ENCODE peak calls at places on chromosomes 7 and 10, in five cellular contexts. One of them, this sample, is unnamed. For H3K4me1 and H3K36me3, the result is how much of the 10 kb centered on the place peaks cover.

GRCh38 chr10:124998624-124999291 is 56.8 kb downstream of the ZRANB1 start:
- DNase-seq in cardiac muscle cell: no peak
- DNase-seq in endothelial cell of umbilical vein: no peak
- DNase-seq in psoas muscle: no peak
- DNase-seq in Panc1: no peak
- DNase-seq in this sample: no peak

GRCh38 chr10:6770846-6771245 is 190.8 kb upstream of the PRKCQ start:
- DNase-seq in cardiac muscle cell: no peak
- DNase-seq in endothelial cell of umbilical vein: no peak
- DNase-seq in psoas muscle: no peak
- DNase-seq in Panc1: no peak
- DNase-seq in this sample: peak

GRCh38 chr7:155263522-155264197 is 34.0 kb upstream of the INSIG1 start:
- DNase-seq in cardiac muscle cell: peak
- DNase-seq in endothelial cell of umbilical vein: no peak
- DNase-seq in psoas muscle: no peak
- DNase-seq in Panc1: no peak
- DNase-seq in this sample: no peak

GRCh38 chr7:131554880-131555516 is 1.4 kb downstream of the PODXL start:
- DNase-seq in cardiac muscle cell: no peak
- DNase-seq in endothelial cell of umbilical vein: no peak
- DNase-seq in psoas muscle: no peak
- DNase-seq in Panc1: no peak
- DNase-seq in this sample: no peak

GRCh38 chr7:1224093-1224702 is 8.5 kb upstream of the UNCX start:
- DNase-seq in cardiac muscle cell: no peak
- DNase-seq in endothelial cell of umbilical vein: no peak
- DNase-seq in psoas muscle: no peak
- DNase-seq in Panc1: no peak
- DNase-seq in this sample: no peak

GRCh38 chr10:93235686-93236085 is 162.0 kb downstream of the CYP26A1 start:
- DNase-seq in cardiac muscle cell: peak
- DNase-seq in endothelial cell of umbilical vein: no peak
- DNase-seq in psoas muscle: no peak
- DNase-seq in Panc1: no peak
- DNase-seq in this sample: peak

GRCh38 chr10:23063387-23064287 is 31.7 kb upstream of the MSRB2 start:
- DNase-seq in cardiac muscle cell: peak
- DNase-seq in endothelial cell of umbilical vein: no peak
- DNase-seq in psoas muscle: no peak
- DNase-seq in Panc1: no peak
- DNase-seq in this sample: peak

GRCh38 chr7:108078156-108078781 is 51.9 kb downstream of the LAMB4 start:
- DNase-seq in cardiac muscle cell: peak
- DNase-seq in endothelial cell of umbilical vein: peak
- DNase-seq in psoas muscle: no peak
- DNase-seq in Panc1: no peak
- DNase-seq in this sample: peak

GRCh38 chr10:104456817-104457657 is 103.4 kb downstream of the CFAP58 start:
- DNase-seq in cardiac muscle cell: no peak
- DNase-seq in endothelial cell of umbilical vein: no peak
- DNase-seq in psoas muscle: no peak
- DNase-seq in Panc1: no peak
- DNase-seq in this sample: no peak

GRCh38 chr7:125814030-125814535 is 884.5 kb upstream of the POT1 start:
- DNase-seq in cardiac muscle cell: no peak
- DNase-seq in endothelial cell of umbilical vein: no peak
- DNase-seq in psoas muscle: no peak
- DNase-seq in Panc1: no peak
- DNase-seq in this sample: peak

GRCh38 chr10:7015457-7015856 is 395.4 kb downstream of the SFMBT2 start:
- DNase-seq in cardiac muscle cell: no peak
- DNase-seq in endothelial cell of umbilical vein: no peak
- DNase-seq in psoas muscle: no peak
- DNase-seq in Panc1: no peak
- DNase-seq in this sample: no peak

GRCh38 chr7:712601-713457 is 13.7 kb upstream of the DNAAF5 start:
- DNase-seq in cardiac muscle cell: no peak
- DNase-seq in endothelial cell of umbilical vein: no peak
- DNase-seq in psoas muscle: no peak
- DNase-seq in Panc1: no peak
- DNase-seq in this sample: no peak

GRCh38 chr10:133236411-133237240 is 1.0 kb upstream of the VENTX start:
- DNase-seq in cardiac muscle cell: no peak
- DNase-seq in endothelial cell of umbilical vein: no peak
- DNase-seq in psoas muscle: no peak
- DNase-seq in Panc1: no peak
- DNase-seq in this sample: no peak

GRCh38 chr7:40306596-40306995 is 171.8 kb downstream of the SUGCT start:
- DNase-seq in cardiac muscle cell: peak
- DNase-seq in endothelial cell of umbilical vein: peak
- DNase-seq in psoas muscle: no peak
- DNase-seq in Panc1: no peak
- DNase-seq in this sample: peak

GRCh38 chr10:24951201-24952145 is 933 bp downstream of the PRTFDC1 start:
- DNase-seq in cardiac muscle cell: peak
- DNase-seq in endothelial cell of umbilical vein: peak
- DNase-seq in psoas muscle: no peak
- DNase-seq in Panc1: no peak
- DNase-seq in this sample: peak

GRCh38 chr10:75402486-75403143 is 1.1 kb upstream of the ZNF503 start:
- DNase-seq in cardiac muscle cell: no peak
- DNase-seq in endothelial cell of umbilical vein: no peak
- DNase-seq in psoas muscle: peak
- DNase-seq in Panc1: no peak
- DNase-seq in this sample: no peak

GRCh38 chr7:41188163-41189130 is 514.4 kb downstream of the INHBA start:
- DNase-seq in cardiac muscle cell: peak
- DNase-seq in endothelial cell of umbilical vein: peak
- DNase-seq in psoas muscle: no peak
- DNase-seq in Panc1: peak
- DNase-seq in this sample: peak

GRCh38 chr10:33103980-33104379 is 145.9 kb upstream of the ITGB1 start:
- DNase-seq in cardiac muscle cell: no peak
- DNase-seq in endothelial cell of umbilical vein: no peak
- DNase-seq in psoas muscle: no peak
- DNase-seq in Panc1: no peak
- DNase-seq in this sample: no peak

GRCh38 chr10:104308439-104308903 is 29.8 kb downstream of the ITPRIP start:
- DNase-seq in cardiac muscle cell: no peak
- DNase-seq in endothelial cell of umbilical vein: no peak
- DNase-seq in psoas muscle: no peak
- DNase-seq in Panc1: no peak
- DNase-seq in this sample: no peak

GRCh38 chr7:98110249-98111022 is 3.8 kb downstream of the LMTK2 start:
- DNase-seq in cardiac muscle cell: peak
- DNase-seq in endothelial cell of umbilical vein: peak
- DNase-seq in psoas muscle: no peak
- DNase-seq in Panc1: no peak
- DNase-seq in this sample: no peak

GRCh38 chr7:25240340-25240739 is 12.1 kb upstream of the NPVF start:
- DNase-seq in cardiac muscle cell: peak
- DNase-seq in endothelial cell of umbilical vein: no peak
- DNase-seq in psoas muscle: peak
- DNase-seq in Panc1: no peak
- DNase-seq in this sample: no peak

GRCh38 chr10:75202321-75203096 is 8.1 kb upstream of the VDAC2 start:
- DNase-seq in cardiac muscle cell: peak
- DNase-seq in endothelial cell of umbilical vein: no peak
- DNase-seq in psoas muscle: peak
- DNase-seq in Panc1: no peak
- DNase-seq in this sample: peak

GRCh38 chr7:32905175-32905662 is 13.7 kb upstream of the KBTBD2 start:
- DNase-seq in cardiac muscle cell: peak
- DNase-seq in endothelial cell of umbilical vein: peak
- DNase-seq in psoas muscle: no peak
- DNase-seq in Panc1: no peak
- DNase-seq in this sample: peak

GRCh38 chr10:31816318-31816717 is 112.3 kb downstream of the ARHGAP12 start:
- DNase-seq in cardiac muscle cell: peak
- DNase-seq in endothelial cell of umbilical vein: no peak
- DNase-seq in psoas muscle: no peak
- DNase-seq in Panc1: no peak
- DNase-seq in this sample: peak

GRCh38 chr10:10326119-10326518 is 691.6 kb upstream of the CELF2 start:
- DNase-seq in cardiac muscle cell: peak
- DNase-seq in endothelial cell of umbilical vein: no peak
- DNase-seq in psoas muscle: no peak
- DNase-seq in Panc1: no peak
- DNase-seq in this sample: peak

GRCh38 chr7:111763221-111763791 is 201.0 kb upstream of the IMMP2L start:
- DNase-seq in cardiac muscle cell: peak
- DNase-seq in endothelial cell of umbilical vein: peak
- DNase-seq in psoas muscle: no peak
- DNase-seq in Panc1: peak
- DNase-seq in this sample: peak

DNA sequence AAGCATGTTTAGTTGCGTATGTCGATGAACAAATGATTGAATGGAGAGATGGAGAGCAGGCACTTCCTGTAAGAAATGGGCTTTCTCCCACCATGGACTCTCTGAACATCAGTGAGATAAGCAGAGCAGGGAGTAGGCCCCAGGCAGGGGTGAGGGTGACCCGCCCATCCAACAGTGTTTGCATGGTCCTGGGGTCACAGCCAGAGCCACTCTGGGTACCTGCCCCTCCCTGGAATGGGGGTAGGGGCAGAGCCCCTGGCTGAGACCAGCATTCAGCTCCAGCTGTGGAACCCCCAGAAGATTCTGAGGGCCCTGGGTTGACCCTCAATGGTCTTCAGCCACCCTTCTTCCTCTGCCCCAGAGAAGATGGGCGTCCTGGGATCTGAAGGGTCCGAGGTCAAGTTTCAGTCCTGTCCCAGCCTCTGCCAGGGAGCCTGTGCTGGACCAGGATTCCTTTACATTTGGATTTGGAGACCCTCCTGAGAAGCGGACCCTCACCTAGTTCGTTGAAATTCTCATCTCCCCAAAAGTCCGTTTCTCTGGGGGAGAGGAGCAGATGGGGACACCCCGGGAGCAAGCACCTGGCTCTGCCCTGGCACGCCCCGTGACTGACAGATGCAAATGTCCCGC is 2.4 kb upstream of the FGF8 start:
- DNase-seq in cardiac muscle cell: no peak
- DNase-seq in endothelial cell of umbilical vein: no peak
- DNase-seq in psoas muscle: no peak
- DNase-seq in Panc1: no peak
- DNase-seq in this sample: no peak
- H3K4me1 ChIP-seq in cardiac muscle cell: under half
- H3K4me1 ChIP-seq in endothelial cell of umbilical vein: under half
- H3K4me1 ChIP-seq in psoas muscle: under half
- H3K4me1 ChIP-seq in Panc1: under half
- H3K4me1 ChIP-seq in this sample: half or more

GRCh38 chr10:123583639-123584418 is 82.3 kb upstream of the GPR26 start:
- DNase-seq in cardiac muscle cell: peak
- DNase-seq in endothelial cell of umbilical vein: peak
- DNase-seq in psoas muscle: peak
- DNase-seq in Panc1: no peak
- DNase-seq in this sample: peak
- H3K36me3 ChIP-seq in cardiac muscle cell: under half
- H3K36me3 ChIP-seq in endothelial cell of umbilical vein: under half
- H3K36me3 ChIP-seq in psoas muscle: under half
- H3K36me3 ChIP-seq in Panc1: under half
- H3K36me3 ChIP-seq in this sample: under half

DNA sequence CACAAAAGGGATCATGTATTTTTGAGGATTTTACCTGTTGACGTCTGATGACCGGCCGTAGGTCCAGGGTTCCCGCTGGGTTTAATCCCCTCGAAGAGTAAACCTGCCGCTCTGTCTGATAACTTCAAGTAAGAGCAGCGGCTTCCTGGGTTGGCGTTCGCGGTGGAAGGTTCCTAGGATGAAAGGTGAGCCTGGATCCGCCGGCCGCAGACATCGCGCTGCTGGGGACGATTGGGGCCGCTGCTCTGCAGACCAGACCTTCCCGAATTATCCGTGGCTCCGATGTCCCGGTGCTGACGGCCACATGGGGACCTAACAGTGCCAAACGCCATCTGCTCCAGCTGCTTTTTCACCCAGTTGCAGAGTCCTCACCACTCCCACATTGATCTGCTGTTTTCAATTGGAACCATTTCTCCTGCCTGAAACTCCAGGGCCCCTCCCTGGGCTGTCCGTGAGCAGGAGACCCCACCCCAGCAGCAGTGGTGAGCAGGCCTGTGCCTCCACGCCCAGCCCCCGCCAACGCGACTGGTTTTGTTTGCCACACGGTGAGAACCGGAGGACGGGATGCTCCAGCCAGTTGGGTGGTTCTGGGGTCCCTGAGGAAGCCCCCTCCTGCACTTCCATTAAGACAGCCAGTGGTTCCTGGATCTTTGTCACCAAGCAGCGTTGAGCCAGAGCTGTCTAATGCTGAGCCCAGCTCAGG is 12.2 kb upstream of the AP5Z1 start:
- DNase-seq in cardiac muscle cell: no peak
- DNase-seq in endothelial cell of umbilical vein: no peak
- DNase-seq in psoas muscle: no peak
- DNase-seq in Panc1: no peak
- DNase-seq in this sample: no peak
- H3K4me1 ChIP-seq in cardiac muscle cell: under half
- H3K4me1 ChIP-seq in endothelial cell of umbilical vein: under half
- H3K4me1 ChIP-seq in psoas muscle: under half
- H3K4me1 ChIP-seq in Panc1: under half
- H3K4me1 ChIP-seq in this sample: under half

DNA sequence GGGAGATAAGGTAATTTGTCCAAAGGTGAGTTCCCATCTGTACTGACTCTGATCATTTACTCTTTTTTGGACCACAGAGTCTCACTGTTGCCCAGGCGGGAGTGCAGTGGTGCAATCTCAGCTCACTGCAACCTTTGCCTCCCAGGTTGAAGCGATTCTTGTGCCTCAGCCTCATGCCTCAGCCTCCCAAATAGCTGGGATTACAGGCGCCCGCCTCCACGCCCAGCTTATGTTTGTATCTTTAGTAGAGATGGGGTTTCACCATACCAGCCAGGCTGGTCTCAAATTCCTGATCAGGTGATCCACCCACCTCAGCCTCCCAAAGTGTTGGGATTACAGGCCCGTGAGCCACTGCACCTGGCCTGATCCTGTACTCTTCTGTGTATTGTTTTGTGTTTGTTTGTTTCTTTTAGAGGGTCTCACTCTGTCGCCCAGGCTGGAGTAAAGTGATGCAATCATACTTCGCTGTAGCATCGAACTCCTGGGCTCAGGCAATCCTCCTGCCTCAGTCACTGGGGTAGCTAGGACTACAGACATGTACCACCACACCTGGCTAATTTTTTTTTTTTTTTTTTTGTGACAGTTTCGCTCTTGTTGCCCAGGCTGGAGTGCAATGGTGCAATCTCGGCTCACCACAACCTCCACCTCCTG is 2.4 kb downstream of the NOLC1 start:
- DNase-seq in cardiac muscle cell: no peak
- DNase-seq in endothelial cell of umbilical vein: no peak
- DNase-seq in psoas muscle: no peak
- DNase-seq in Panc1: no peak
- DNase-seq in this sample: no peak
- H3K36me3 ChIP-seq in cardiac muscle cell: under half
- H3K36me3 ChIP-seq in endothelial cell of umbilical vein: under half
- H3K36me3 ChIP-seq in psoas muscle: half or more
- H3K36me3 ChIP-seq in Panc1: under half
- H3K36me3 ChIP-seq in this sample: under half